ENCODE peak calls at places on chromosomes 13 and 19, in eight cellular contexts. One of them, this sample, is unnamed.

GRCh38 chr13:73162912-73163911 is 104.4 kb downstream of the KLF5 start:
- DNase-seq in anterior cingulate cortex: no peak
- DNase-seq in fibroblast of lung: no peak
- DNase-seq in activated naive CD8-positive, alpha-beta T cell treated with anti-CD3 and anti-CD28 coated beads, Interleukin-2, amount 50 U/mL, for 24 hours: no peak
- DNase-seq in hippocampal formation: no peak
- DNase-seq in HEK293T: no peak
- DNase-seq in stimulated activated CD4-positive, alpha-beta T cell treated with anti-CD3 and anti-CD28 coated beads, Interleukin-4, amount 100 ng/mL, for 48 hours: no peak
- DNase-seq in HAP-1: no peak
- DNase-seq in this sample: no peak

GRCh38 chr19:50657672-50658437 is 8.6 kb downstream of the C19orf81 start:
- DNase-seq in anterior cingulate cortex: peak
- DNase-seq in fibroblast of lung: peak
- DNase-seq in activated naive CD8-positive, alpha-beta T cell treated with anti-CD3 and anti-CD28 coated beads, Interleukin-2, amount 50 U/mL, for 24 hours: peak
- DNase-seq in hippocampal formation: peak
- DNase-seq in HEK293T: peak
- DNase-seq in stimulated activated CD4-positive, alpha-beta T cell treated with anti-CD3 and anti-CD28 coated beads, Interleukin-4, amount 100 ng/mL, for 48 hours: peak
- DNase-seq in HAP-1: peak
- DNase-seq in this sample: no peak

GRCh38 chr13:96650301-96650886 is 343.9 kb downstream of the OXGR1 start:
- DNase-seq in anterior cingulate cortex: no peak
- DNase-seq in fibroblast of lung: peak
- DNase-seq in activated naive CD8-positive, alpha-beta T cell treated with anti-CD3 and anti-CD28 coated beads, Interleukin-2, amount 50 U/mL, for 24 hours: no peak
- DNase-seq in hippocampal formation: no peak
- DNase-seq in HEK293T: no peak
- DNase-seq in stimulated activated CD4-positive, alpha-beta T cell treated with anti-CD3 and anti-CD28 coated beads, Interleukin-4, amount 100 ng/mL, for 48 hours: no peak
- DNase-seq in HAP-1: no peak
- DNase-seq in this sample: no peak

GRCh38 chr19:39351537-39352037 is 9.4 kb downstream of the SAMD4B start:
- DNase-seq in anterior cingulate cortex: no peak
- DNase-seq in fibroblast of lung: no peak
- DNase-seq in activated naive CD8-positive, alpha-beta T cell treated with anti-CD3 and anti-CD28 coated beads, Interleukin-2, amount 50 U/mL, for 24 hours: peak
- DNase-seq in hippocampal formation: peak
- DNase-seq in HEK293T: no peak
- DNase-seq in stimulated activated CD4-positive, alpha-beta T cell treated with anti-CD3 and anti-CD28 coated beads, Interleukin-4, amount 100 ng/mL, for 48 hours: no peak
- DNase-seq in HAP-1: no peak
- DNase-seq in this sample: peak

GRCh38 chr19:11364296-11364904 is 9.2 kb downstream of the PLPPR2 start:
- DNase-seq in anterior cingulate cortex: no peak
- DNase-seq in fibroblast of lung: no peak
- DNase-seq in activated naive CD8-positive, alpha-beta T cell treated with anti-CD3 and anti-CD28 coated beads, Interleukin-2, amount 50 U/mL, for 24 hours: no peak
- DNase-seq in hippocampal formation: no peak
- DNase-seq in HEK293T: no peak
- DNase-seq in stimulated activated CD4-positive, alpha-beta T cell treated with anti-CD3 and anti-CD28 coated beads, Interleukin-4, amount 100 ng/mL, for 48 hours: no peak
- DNase-seq in HAP-1: no peak
- DNase-seq in this sample: no peak

GRCh38 chr13:30715837-30716236 is 19.5 kb upstream of the ALOX5AP start:
- DNase-seq in anterior cingulate cortex: no peak
- DNase-seq in fibroblast of lung: no peak
- DNase-seq in activated naive CD8-positive, alpha-beta T cell treated with anti-CD3 and anti-CD28 coated beads, Interleukin-2, amount 50 U/mL, for 24 hours: no peak
- DNase-seq in hippocampal formation: no peak
- DNase-seq in HEK293T: no peak
- DNase-seq in stimulated activated CD4-positive, alpha-beta T cell treated with anti-CD3 and anti-CD28 coated beads, Interleukin-4, amount 100 ng/mL, for 48 hours: no peak
- DNase-seq in HAP-1: no peak
- DNase-seq in this sample: no peak

GRCh38 chr19:771332-771785 is 20.4 kb downstream of the MISP start:
- DNase-seq in anterior cingulate cortex: no peak
- DNase-seq in fibroblast of lung: peak
- DNase-seq in activated naive CD8-positive, alpha-beta T cell treated with anti-CD3 and anti-CD28 coated beads, Interleukin-2, amount 50 U/mL, for 24 hours: peak
- DNase-seq in hippocampal formation: no peak
- DNase-seq in HEK293T: peak
- DNase-seq in stimulated activated CD4-positive, alpha-beta T cell treated with anti-CD3 and anti-CD28 coated beads, Interleukin-4, amount 100 ng/mL, for 48 hours: peak
- DNase-seq in HAP-1: peak
- DNase-seq in this sample: peak

GRCh38 chr19:5792224-5792623 is 1.3 kb upstream of the DUS3L start:
- DNase-seq in anterior cingulate cortex: no peak
- DNase-seq in fibroblast of lung: no peak
- DNase-seq in activated naive CD8-positive, alpha-beta T cell treated with anti-CD3 and anti-CD28 coated beads, Interleukin-2, amount 50 U/mL, for 24 hours: no peak
- DNase-seq in hippocampal formation: no peak
- DNase-seq in HEK293T: no peak
- DNase-seq in stimulated activated CD4-positive, alpha-beta T cell treated with anti-CD3 and anti-CD28 coated beads, Interleukin-4, amount 100 ng/mL, for 48 hours: no peak
- DNase-seq in HAP-1: no peak
- DNase-seq in this sample: no peak

GRCh38 chr19:15251749-15252397 is 19.6 kb upstream of the EPHX3 start:
- DNase-seq in anterior cingulate cortex: no peak
- DNase-seq in fibroblast of lung: peak
- DNase-seq in activated naive CD8-positive, alpha-beta T cell treated with anti-CD3 and anti-CD28 coated beads, Interleukin-2, amount 50 U/mL, for 24 hours: no peak
- DNase-seq in hippocampal formation: no peak
- DNase-seq in HEK293T: peak
- DNase-seq in stimulated activated CD4-positive, alpha-beta T cell treated with anti-CD3 and anti-CD28 coated beads, Interleukin-4, amount 100 ng/mL, for 48 hours: no peak
- DNase-seq in HAP-1: peak
- DNase-seq in this sample: peak